ENCODE peak calls at places on chromosome 16, in five cellular contexts. I, S, K, W and F are unnamed samples.
A peak's percentile ranks its signal among the peaks of the same experiment; 100 is the strongest.

GRCh38 chr16:75647138-75647491 is 350 bp downstream of the KARS1 start:
- DNase-seq in I (no peak), S (no peak), K (no peak), W (no peak), F (no peak)

GRCh38 chr16:29745126-29745852 is 501 bp downstream of the C16orf54 start:
- DNase-seq in I (no peak), S (no peak), K (peak; percentile 29), W (no peak), F (peak; percentile 69)

GRCh38 chr16:24721830-24722238 is 7.6 kb upstream of the TNRC6A start:
- DNase-seq in I (no peak), S (no peak), K (no peak), W (no peak), F (no peak)

GRCh38 chr16:24758373-24758772 is 28.9 kb downstream of the TNRC6A start:
- DNase-seq in I (no peak), S (no peak), K (no peak), W (no peak), F (no peak)

GRCh38 chr16:31708348-31708747 is 165.3 kb upstream of the ZNF267 start:
- DNase-seq in I (no peak), S (no peak), K (no peak), W (no peak), F (no peak)

GRCh38 chr16:51404386-51404785 is 253.3 kb upstream of the SALL1 start:
- DNase-seq in I (no peak), S (no peak), K (no peak), W (no peak), F (no peak)

GRCh38 chr16:27291106-27291505 is 22.5 kb upstream of the NSMCE1 start:
- DNase-seq in I (no peak), S (peak; percentile 52), K (no peak), W (no peak), F (no peak)

GRCh38 chr16:58280146-58280845 is 14.5 kb downstream of the PRSS54 start:
- DNase-seq in I (no peak), S (no peak), K (no peak), W (no peak), F (no peak)

GRCh38 chr16:81700071-81700779 is 78.9 kb upstream of the PLCG2 start:
- DNase-seq in I (no peak), S (no peak), K (no peak), W (no peak), F (no peak)

GRCh38 chr16:53549970-53550406 is 47.0 kb upstream of the AKTIP start:
- DNase-seq in I (peak; percentile 64), S (peak; percentile 66), K (peak; percentile 56), W (peak; percentile 57), F (no peak)

GRCh38 chr16:21302898-21303528 is 24.9 kb upstream of the CRYM start:
- DNase-seq in I (no peak), S (no peak), K (peak; percentile 50), W (no peak), F (no peak)

GRCh38 chr16:53068423-53068833 is 13.6 kb downstream of the CHD9 start:
- DNase-seq in I (no peak), S (no peak), K (no peak), W (peak; percentile 23), F (peak; percentile 54)

GRCh38 chr16:30903596-30903995 is 7.2 kb downstream of the CTF1 start:
- DNase-seq in I (no peak), S (peak; percentile 78), K (no peak), W (no peak), F (no peak)

GRCh38 chr16:77299395-77299794 is 100.2 kb downstream of the SYCE1L start:
- DNase-seq in I (no peak), S (no peak), K (no peak), W (no peak), F (peak; percentile 14)

GRCh38 chr16:9757687-9758086 is 424.5 kb downstream of the GRIN2A start:
- DNase-seq in I (no peak), S (no peak), K (no peak), W (no peak), F (no peak)

GRCh38 chr16:50522324-50522723 is 25.9 kb upstream of the NKD1 start:
- DNase-seq in I (no peak), S (no peak), K (no peak), W (no peak), F (no peak)

GRCh38 chr16:21145738-21146137 is 4.9 kb downstream of the DNAH3 start:
- DNase-seq in I (no peak), S (peak; percentile 11), K (no peak), W (no peak), F (no peak)

GRCh38 chr16:47204736-47205499 is 61.2 kb upstream of the NETO2 start:
- DNase-seq in I (no peak), S (no peak), K (no peak), W (no peak), F (no peak)

GRCh38 chr16:59635674-59636073 is 901.6 kb upstream of the GOT2 start:
- DNase-seq in I (no peak), S (no peak), K (no peak), W (no peak), F (no peak)

GRCh38 chr16:56206951-56207350 is 15.7 kb downstream of the GNAO1 start:
- DNase-seq in I (no peak), S (no peak), K (no peak), W (no peak), F (no peak)

GRCh38 chr16:84357191-84357651 is 11.1 kb upstream of the ATP2C2 start:
- DNase-seq in I (no peak), S (no peak), K (no peak), W (no peak), F (no peak)

GRCh38 chr16:57592591-57593003 is 35.8 kb upstream of the ADGRG1 start:
- DNase-seq in I (no peak), S (no peak), K (no peak), W (peak; percentile 80), F (no peak)

GRCh38 chr16:57639172-57639571 is 10.7 kb downstream of the ADGRG1 start:
- DNase-seq in I (peak; percentile 89), S (no peak), K (no peak), W (no peak), F (peak; percentile 23)

GRCh38 chr16:57444711-57445110 is 2.5 kb downstream of the CIAPIN1 start:
- DNase-seq in I (no peak), S (no peak), K (no peak), W (no peak), F (no peak)

GRCh38 chr16:81445143-81445922 is 725 bp downstream of the CMIP start:
- DNase-seq in I (no peak), S (no peak), K (no peak), W (peak; percentile 45), F (peak; percentile 63)

GRCh38 chr16:58409316-58409973 is 17.2 kb downstream of the GINS3 start:
- DNase-seq in I (no peak), S (no peak), K (no peak), W (no peak), F (no peak)

GRCh38 chr16:8677481-8677880 is 3.1 kb downstream of the ABAT start:
- DNase-seq in I (no peak), S (no peak), K (no peak), W (no peak), F (no peak)

GRCh38 chr16:69443809-69444611 is 19.6 kb downstream of the CYB5B start:
- DNase-seq in I (no peak), S (no peak), K (peak; percentile 43), W (peak; percentile 31), F (peak; percentile 26)
- H3K4me3 ChIP-seq in I (no peak overlapping the region), S (peak overlapping the region; percentile 43), K (peak overlapping the region; percentile 6), W (peak overlapping the region; percentile 39), F (peak overlapping the region; percentile 19)

GRCh38 chr16:68686905-68687304 is 41.8 kb downstream of the CDH3 start:
- DNase-seq in I (no peak), S (no peak), K (no peak), W (no peak), F (no peak)
- H3K36me3 ChIP-seq in I (peaks cover 3% of the 10 kb centered on the region), S (no peaks in the 10 kb centered on the region), K (no peaks in the 10 kb centered on the region), W (no peaks in the 10 kb centered on the region), F (no peaks in the 10 kb centered on the region)

GRCh38 chr16:89062389-89063345 is 31.0 kb upstream of the ACSF3 start:
- DNase-seq in I (no peak), S (no peak), K (no peak), W (no peak), F (no peak)
- H3K4me3 ChIP-seq in I (no peak overlapping the region), S (no peak overlapping the region), K (no peak overlapping the region), W (no peak overlapping the region), F (no peak overlapping the region)

GRCh38 chr16:85789773-85790172 is 9.6 kb downstream of the EMC8 start:
- DNase-seq in I (no peak), S (no peak), K (no peak), W (no peak), F (no peak)

GRCh38 chr16:85793662-85794298 is 5.6 kb downstream of the EMC8 start:
- DNase-seq in I (no peak), S (no peak), K (no peak), W (no peak), F (no peak)

GRCh38 chr16:85785927-85786326 is 13.4 kb downstream of the EMC8 start:
- DNase-seq in I (no peak), S (no peak), K (no peak), W (no peak), F (no peak)

GRCh38 chr16:85784813-85785212 is 14.5 kb downstream of the EMC8 start:
- DNase-seq in I (no peak), S (no peak), K (no peak), W (no peak), F (no peak)

GRCh38 chr16:85788819-85789218 is 10.5 kb downstream of the EMC8 start:
- DNase-seq in I (no peak), S (no peak), K (no peak), W (no peak), F (no peak)
- H3K36me3 ChIP-seq in I (peaks cover 40% of the 10 kb centered on the region), S (peaks cover 61% of the 10 kb centered on the region), K (no peaks in the 10 kb centered on the region), W (peaks cover 34% of the 10 kb centered on the region), F (peaks cover 26% of the 10 kb centered on the region)

GRCh38 chr16:87350681-87351319 is 32.8 kb downstream of the FBXO31 start:
- DNase-seq in I (no peak), S (no peak), K (no peak), W (no peak), F (no peak)
- H3K4me3 ChIP-seq in I (no peak overlapping the region), S (no peak overlapping the region), K (no peak overlapping the region), W (no peak overlapping the region), F (no peak overlapping the region)

GRCh38 chr16:70569752-70570151 is 46.1 kb downstream of the SF3B3 start:
- DNase-seq in I (no peak), S (no peak), K (no peak), W (no peak), F (no peak)

GRCh38 chr16:70572926-70573270 is 49.3 kb downstream of the SF3B3 start:
- DNase-seq in I (no peak), S (no peak), K (no peak), W (no peak), F (no peak)

GRCh38 chr16:70571623-70572022 is 48.0 kb downstream of the SF3B3 start:
- DNase-seq in I (no peak), S (peak; percentile 15), K (no peak), W (no peak), F (no peak)

GRCh38 chr16:70572050-70572925 is 48.7 kb downstream of the SF3B3 start:
- DNase-seq in I (no peak), S (peak; percentile 38), K (no peak), W (no peak), F (no peak)

GRCh38 chr16:70570967-70571570 is 47.5 kb downstream of the SF3B3 start:
- DNase-seq in I (no peak), S (peak; percentile 33), K (no peak), W (no peak), F (no peak)
- H3K36me3 ChIP-seq in I (peaks cover 66% of the 10 kb centered on the region), S (peaks cover 65% of the 10 kb centered on the region), K (peaks cover 43% of the 10 kb centered on the region), W (peaks cover 75% of the 10 kb centered on the region), F (peaks cover 45% of the 10 kb centered on the region)

GRCh38 chr16:1078579-1079021 is 6.1 kb downstream of the SSTR5 start:
- DNase-seq in I (no peak), S (peak; percentile 93), K (peak; percentile 83), W (no peak), F (no peak)
- H3K4me3 ChIP-seq in I (no peak overlapping the region), S (peak overlapping the region; percentile 10), K (no peak overlapping the region), W (no peak overlapping the region), F (no peak overlapping the region)

GRCh38 chr16:11768850-11769249 is 26.2 kb upstream of the TXNDC11 start:
- DNase-seq in I (no peak), S (no peak), K (no peak), W (no peak), F (peak; percentile 59)
- H3K36me3 ChIP-seq in I (peaks cover 30% of the 10 kb centered on the region), S (peaks cover 93% of the 10 kb centered on the region), K (peaks cover 26% of the 10 kb centered on the region), W (peaks cover 53% of the 10 kb centered on the region), F (peaks cover 19% of the 10 kb centered on the region)